ENCODE peak calls at places on chromosome 19, in four cellular contexts. Q, O, Z and C are unnamed samples.

GRCh38 chr19:53991224-53992113 is at the start of gene CACNG6:
- DNase-seq in O (no peak), Z (no peak), Q (peak), C (no peak)

GRCh38 chr19:30719991-30720329 is 347.8 kb downstream of the ZNF536 start:
- DNase-seq in Z (no peak), Q (peak), O (no peak), C (no peak)

GRCh38 chr19:56710437-56710836 is 38.9 kb upstream of the ZNF835 start:
- DNase-seq in O (no peak), Z (no peak), Q (no peak), C (no peak)

GRCh38 chr19:42252365-42253244 is 2.3 kb downstream of the ERF start:
- DNase-seq in Z (peak), Q (no peak), O (no peak), C (no peak)

GRCh38 chr19:32177686-32178085 is 167.7 kb upstream of the ZNF507 start:
- DNase-seq in Q (no peak), Z (no peak), O (no peak), C (no peak)

GRCh38 chr19:18051887-18052286 is 34.8 kb downstream of the IL12RB1 start:
- DNase-seq in Q (no peak), O (no peak), Z (peak), C (no peak)

GRCh38 chr19:47613165-47614146 is 4.5 kb downstream of the BICRA start:
- DNase-seq in O (no peak), Z (no peak), Q (peak), C (no peak)

GRCh38 chr19:45781282-45782161 is 768 bp downstream of the DMPK start:
- DNase-seq in Q (no peak), Z (peak), O (no peak), C (no peak)

GRCh38 chr19:50869479-50869878 is 3.8 kb upstream of the KLK2 start:
- DNase-seq in Z (no peak), Q (no peak), O (no peak), C (no peak)

GRCh38 chr19:42628411-42629135 is 33.8 kb upstream of the CEACAM8 start:
- DNase-seq in Q (no peak), Z (no peak), O (no peak), C (no peak)

GRCh38 chr19:2804156-2805004 is 15.3 kb upstream of the ZNF554 start:
- DNase-seq in Q (no peak), Z (no peak), O (no peak), C (no peak)